ENCODE peak calls at places on chromosome 1, in seven cellular contexts. S, M, B, C, Q, I and T are unnamed samples.

GRCh38 chr1:246291141-246291540 is 215.9 kb downstream of the SMYD3 start:
- DNase-seq in C (no peak), S (no peak), Q (no peak), M (no peak), B (no peak), I (no peak), T (no peak)

GRCh38 chr1:157111396-157112165 is 12.0 kb upstream of the ETV3L start:
- DNase-seq in B (no peak), I (no peak), C (no peak), M (no peak), Q (no peak), S (no peak), T (peak; percentile 70)

GRCh38 chr1:163069142-163069541 is at the start of gene RGS4:
- DNase-seq in Q (peak; percentile 73), B (peak; percentile 63), M (peak; percentile 8), I (no peak), C (peak; percentile 21), S (peak; percentile 54), T (peak; percentile 87)

GRCh38 chr1:78370779-78371482 is 119.8 kb upstream of the PTGFR start:
- DNase-seq in Q (no peak), M (no peak), S (no peak), I (no peak), B (no peak), C (no peak), T (no peak)

GRCh38 chr1:27045973-27046558 is 33.4 kb upstream of the TENT5B start:
- DNase-seq in S (peak; percentile 51), C (peak; percentile 38), M (peak; percentile 83), Q (peak; percentile 77), B (peak; percentile 90), I (no peak), T (peak; percentile 85)

GRCh38 chr1:98410082-98410481 is 251.4 kb upstream of the SNX7 start:
- DNase-seq in S (no peak), Q (no peak), B (no peak), C (no peak), I (no peak), M (no peak), T (no peak)

GRCh38 chr1:6872573-6873261 is 87.5 kb downstream of the CAMTA1 start:
- DNase-seq in Q (no peak), S (no peak), B (no peak), I (no peak), C (no peak), M (no peak), T (no peak)

GRCh38 chr1:45340816-45341215 is 576 bp upstream of the MUTYH start:
- DNase-seq in C (peak; percentile 18), M (peak; percentile 68), S (no peak), Q (peak; percentile 39), I (no peak), B (no peak), T (no peak)

GRCh38 chr1:20343149-20343936 is 52.7 kb downstream of the VWA5B1 start:
- DNase-seq in B (peak; percentile 86), I (no peak), Q (peak; percentile 89), M (peak; percentile 97), C (no peak), S (no peak), T (peak; percentile 33)

GRCh38 chr1:911875-912739 is 11.6 kb upstream of the SAMD11 start:
- DNase-seq in C (no peak), S (no peak), I (no peak), M (no peak), B (no peak), Q (peak; percentile 15), T (no peak)

GRCh38 chr1:208538587-208538986 is 294.4 kb upstream of the PLXNA2 start:
- DNase-seq in C (no peak), S (no peak), Q (no peak), I (no peak), M (no peak), B (no peak), T (no peak)

GRCh38 chr1:31753623-31754349 is 10.4 kb downstream of the ADGRB2 start:
- DNase-seq in Q (peak; percentile 66), M (no peak), C (no peak), B (no peak), I (no peak), S (no peak), T (no peak)

GRCh38 chr1:33176362-33176850 is 5.4 kb downstream of the TRIM62 start:
- DNase-seq in S (no peak), M (no peak), B (no peak), Q (peak; percentile 70), C (no peak), I (no peak), T (no peak)

GRCh38 chr1:203088441-203088840 is 2.6 kb upstream of the MYOG start:
- DNase-seq in I (no peak), Q (no peak), S (no peak), M (no peak), C (no peak), B (no peak), T (no peak)

GRCh38 chr1:240055978-240056772 is 35.5 kb upstream of the FMN2 start:
- DNase-seq in Q (no peak), C (no peak), S (no peak), I (no peak), M (no peak), B (no peak), T (no peak)

GRCh38 chr1:223827193-223827663 is 18.5 kb downstream of the TP53BP2 start:
- DNase-seq in I (no peak), B (no peak), M (no peak), S (no peak), C (no peak), Q (no peak), T (no peak)

GRCh38 chr1:109253803-109254620 is 4.7 kb downstream of the CELSR2 start:
- DNase-seq in S (no peak), C (peak; percentile 69), B (no peak), Q (peak; percentile 83), M (peak; percentile 84), I (no peak), T (no peak)

GRCh38 chr1:78047131-78047530 is 1.4 kb downstream of the GIPC2 start:
- DNase-seq in M (no peak), C (no peak), Q (no peak), S (no peak), I (no peak), B (no peak), T (no peak)

GRCh38 chr1:234089396-234089795 is 184.9 kb downstream of the SLC35F3 start:
- DNase-seq in S (no peak), Q (peak; percentile 22), B (no peak), I (no peak), C (no peak), M (peak; percentile 26), T (no peak)

GRCh38 chr1:108149796-108150467 is 50.2 kb downstream of the SLC25A24 start:
- DNase-seq in I (no peak), Q (no peak), C (no peak), B (no peak), M (no peak), S (no peak), T (no peak)

DNA sequence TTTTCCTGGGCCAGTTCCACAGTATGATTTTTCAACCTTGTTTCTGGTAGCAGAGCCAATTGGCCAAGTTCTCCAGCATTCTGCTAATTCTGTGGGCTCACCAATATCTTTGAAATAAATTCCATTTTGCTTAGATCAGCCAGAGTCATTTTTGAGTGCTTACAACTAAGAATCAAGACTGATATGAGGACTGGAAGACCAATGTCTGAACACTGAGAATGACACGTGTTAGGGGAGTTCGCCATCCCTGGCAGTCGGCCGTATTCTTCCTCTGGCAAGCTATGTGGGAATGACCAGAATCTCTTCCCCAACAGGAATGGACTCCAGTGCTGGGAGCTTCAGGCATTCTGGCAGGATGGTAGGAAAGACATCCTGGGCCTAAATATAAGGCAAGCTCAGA is 4.9 kb upstream of the TENT5C start:
- DNase-seq in M (no peak), Q (no peak), C (no peak), S (no peak), B (no peak), I (no peak), T (no peak)
- H3K27me3 ChIP-seq in M (no peaks in the 10 kb centered on the region), Q (peaks cover 7% of the 10 kb centered on the region), C (no peaks in the 10 kb centered on the region), S (no peaks in the 10 kb centered on the region), B (peaks cover 3% of the 10 kb centered on the region), I (peaks cover 12% of the 10 kb centered on the region), T (peaks cover 28% of the 10 kb centered on the region)

GRCh38 chr1:184911830-184912229 is 62.5 kb downstream of the NIBAN1 start:
- DNase-seq in M (no peak), B (no peak), I (no peak), S (no peak), C (no peak), Q (no peak), T (no peak)

GRCh38 chr1:184912392-184912791 is 61.9 kb downstream of the NIBAN1 start:
- DNase-seq in Q (no peak), S (no peak), I (no peak), B (no peak), C (no peak), M (no peak), T (no peak)

GRCh38 chr1:184914149-184914548 is 60.2 kb downstream of the NIBAN1 start:
- DNase-seq in C (no peak), B (no peak), Q (no peak), M (no peak), S (no peak), I (no peak), T (no peak)

GRCh38 chr1:184919892-184920291 is 54.4 kb downstream of the NIBAN1 start:
- DNase-seq in C (no peak), Q (no peak), B (no peak), M (no peak), S (no peak), I (no peak), T (no peak)

DNA sequence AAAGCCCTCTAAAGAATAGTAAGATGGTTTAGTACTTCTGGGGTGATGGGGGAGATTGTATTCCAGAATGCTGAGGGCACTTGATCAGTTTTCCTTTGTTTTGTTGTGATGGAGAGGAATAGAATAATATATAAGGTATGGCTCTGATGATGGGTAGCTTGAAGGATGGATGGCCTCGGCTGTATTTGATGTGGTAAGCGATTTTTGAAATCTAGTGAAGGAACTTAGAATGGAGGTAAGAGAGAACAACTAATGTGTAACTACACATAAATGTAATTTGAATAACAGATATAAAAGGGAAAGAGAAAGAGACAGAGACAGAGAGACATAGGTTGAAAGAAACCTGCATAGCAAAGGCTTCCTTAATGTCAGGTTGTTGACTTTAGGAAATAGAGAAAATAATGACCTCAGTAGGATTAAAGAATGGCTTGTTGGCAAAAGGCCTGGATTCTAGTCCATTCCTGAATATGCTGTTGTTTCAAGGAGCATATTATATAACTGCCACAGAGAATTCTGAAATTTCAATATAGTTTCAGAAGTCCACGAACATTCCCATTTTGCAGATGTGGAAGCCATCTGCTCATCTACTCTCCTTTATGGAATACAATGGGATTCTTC is 58.7 kb downstream of the NIBAN1 start:
- DNase-seq in Q (no peak), I (no peak), C (no peak), B (no peak), M (no peak), S (no peak), T (no peak)
- TF ChIP-seq YY1 in Q (no peak), I (no peak), C (no peak), B (no peak), M (no peak), S (no peak), T (no peak)

GRCh38 chr1:204712718-204713430 is 27.3 kb upstream of the LRRN2 start:
- DNase-seq in M (no peak), S (no peak), I (no peak), Q (no peak), C (no peak), B (no peak), T (no peak)
- H3K4me3 ChIP-seq in M (no peak overlapping the region), S (no peak overlapping the region), I (no peak overlapping the region), Q (no peak overlapping the region), C (no peak overlapping the region), B (no peak overlapping the region), T (peak overlapping the region; percentile 53)

DNA sequence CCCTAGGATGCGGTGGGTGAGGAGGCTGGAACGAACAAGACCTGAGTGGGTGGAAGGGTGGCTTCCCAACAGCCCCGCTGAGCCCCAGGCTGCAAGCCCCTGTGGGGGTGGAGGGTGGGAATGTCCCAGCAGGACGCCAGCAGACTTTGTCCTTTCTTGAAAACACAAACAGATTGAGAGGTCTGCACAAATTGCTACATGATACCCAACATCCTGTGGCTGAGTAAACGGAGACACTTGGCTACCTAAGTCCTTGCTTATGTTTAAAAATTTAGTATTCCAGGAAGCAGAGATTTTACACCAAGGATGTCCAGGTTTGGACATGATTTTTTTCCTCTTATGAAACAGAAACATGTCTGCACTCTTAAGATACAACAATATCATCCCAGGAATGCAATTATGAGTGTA is 11.8 kb upstream of the F3 start:
- DNase-seq in C (peak; percentile 45), I (no peak), S (no peak), M (no peak), B (no peak), Q (no peak), T (no peak)
- H3K27me3 ChIP-seq in C (no peaks in the 10 kb centered on the region), I (peaks cover 3% of the 10 kb centered on the region), S (no peaks in the 10 kb centered on the region), M (peaks cover 45% of the 10 kb centered on the region), B (no peaks in the 10 kb centered on the region), Q (no peaks in the 10 kb centered on the region), T (peaks cover 2% of the 10 kb centered on the region)